ENCODE peak calls at places on chromosomes 12 and 14, in four cellular contexts. One of them, this sample, is unnamed.

GRCh38 chr14:101402936-101403660 is 158.2 kb upstream of the DIO3 start:
- DNase-seq in NCI-H345: no peak
- DNase-seq in type B pancreatic cell: no peak
- DNase-seq in stomach: no peak
- DNase-seq in this sample: no peak

GRCh38 chr12:19234171-19234704 is 104.7 kb downstream of the PLEKHA5 start:
- DNase-seq in type B pancreatic cell: no peak
- DNase-seq in stomach: no peak
- DNase-seq in NCI-H345: no peak
- DNase-seq in this sample: no peak

GRCh38 chr14:100486025-100486828 is 101.0 kb downstream of the BEGAIN start:
- DNase-seq in NCI-H345: peak; percentile 96
- DNase-seq in stomach: peak; percentile 45
- DNase-seq in type B pancreatic cell: peak; percentile 84
- DNase-seq in this sample: no peak

GRCh38 chr12:109016978-109017377 is 3.9 kb downstream of the SVOP start:
- DNase-seq in type B pancreatic cell: no peak
- DNase-seq in stomach: no peak
- DNase-seq in NCI-H345: no peak
- DNase-seq in this sample: no peak

GRCh38 chr12:114547636-114548035 is 136.3 kb downstream of the TBX3 start:
- DNase-seq in NCI-H345: peak; percentile 15
- DNase-seq in type B pancreatic cell: no peak
- DNase-seq in stomach: no peak
- DNase-seq in this sample: no peak

GRCh38 chr12:95805864-95806669 is 15.5 kb upstream of the NTN4 start:
- DNase-seq in NCI-H345: no peak
- DNase-seq in stomach: no peak
- DNase-seq in type B pancreatic cell: no peak
- DNase-seq in this sample: peak; percentile 100

GRCh38 chr12:30763053-30763452 is 8.3 kb upstream of the CAPRIN2 start:
- DNase-seq in stomach: peak; percentile 36
- DNase-seq in type B pancreatic cell: no peak
- DNase-seq in NCI-H345: no peak
- DNase-seq in this sample: no peak

GRCh38 chr14:51018521-51018920 is 74.2 kb upstream of the PYGL start:
- DNase-seq in NCI-H345: no peak
- DNase-seq in stomach: no peak
- DNase-seq in type B pancreatic cell: no peak
- DNase-seq in this sample: no peak

GRCh38 chr12:130454296-130454695 is 116.6 kb downstream of the PIWIL1 start:
- DNase-seq in type B pancreatic cell: no peak
- DNase-seq in stomach: no peak
- DNase-seq in NCI-H345: no peak
- DNase-seq in this sample: no peak

GRCh38 chr12:132167610-132168310 is 23.5 kb downstream of the NOC4L start:
- DNase-seq in stomach: no peak
- DNase-seq in NCI-H345: no peak
- DNase-seq in type B pancreatic cell: no peak
- DNase-seq in this sample: no peak

GRCh38 chr12:94592080-94592479 is 58.3 kb downstream of the TMCC3 start:
- DNase-seq in NCI-H345: no peak
- DNase-seq in type B pancreatic cell: no peak
- DNase-seq in stomach: no peak
- DNase-seq in this sample: no peak

GRCh38 chr12:60345442-60345841 is 749.6 kb downstream of the SLC16A7 start:
- DNase-seq in NCI-H345: no peak
- DNase-seq in stomach: no peak
- DNase-seq in type B pancreatic cell: no peak
- DNase-seq in this sample: peak; percentile 5

GRCh38 chr12:89448526-89448925 is 76.1 kb downstream of the GALNT4 start:
- DNase-seq in NCI-H345: no peak
- DNase-seq in type B pancreatic cell: no peak
- DNase-seq in stomach: no peak
- DNase-seq in this sample: peak; percentile 20

GRCh38 chr14:69632752-69633151 is 21.4 kb downstream of the SUSD6 start:
- DNase-seq in stomach: no peak
- DNase-seq in type B pancreatic cell: no peak
- DNase-seq in NCI-H345: no peak
- DNase-seq in this sample: no peak

This sample was measured in epithelial cell of prostate.